ENCODE peak calls at places on chromosomes 16 and 17, in nine cellular contexts. Z is mammary epithelial cell; V is CD4-positive, alpha-beta T cell; Q is esophagus muscularis mucosa; X is thyroid gland; D is mucosa of descending colon; O is uterus; K is ovary; H is A549. N is an unnamed sample. For H3K9me3, the result is how much of the 10 kb centered on the place peaks cover.

GRCh38 chr16:63331111-63331510 is 1294.9 kb upstream of the CDH8 start:
- DNase-seq in Z (no peak), V (no peak), Q (no peak), X (no peak), D (no peak), O (no peak), K (no peak), H (no peak), N (no peak)

GRCh38 chr17:75059369-75060345 is 12.6 kb downstream of the KCTD2 start:
- DNase-seq in Z (no peak), V (no peak), Q (no peak), X (peak), D (no peak), O (no peak), K (peak), H (no peak), N (no peak)

GRCh38 chr17:17400070-17400469 is 76.7 kb upstream of the MED9 start:
- DNase-seq in Z (no peak), V (no peak), Q (no peak), X (no peak), D (no peak), O (no peak), K (no peak), H (no peak), N (no peak)

GRCh38 chr16:58197314-58198012 is 443 bp downstream of the CSNK2A2 start:
- DNase-seq in Z (no peak), V (no peak), Q (no peak), X (peak), D (peak), O (no peak), K (no peak), H (no peak), N (no peak)

GRCh38 chr17:10809605-10810004 is 5.7 kb upstream of the TMEM238L start:
- DNase-seq in Z (no peak), V (no peak), Q (no peak), X (no peak), D (no peak), O (no peak), K (no peak), H (no peak), N (no peak)

GRCh38 chr17:42754782-42755181 is 6.2 kb upstream of the RAMP2 start:
- DNase-seq in Z (peak), V (no peak), Q (no peak), X (peak), D (no peak), O (no peak), K (no peak), H (no peak), N (peak)

GRCh38 chr16:74034862-74035261 is 261.8 kb upstream of the PSMD7 start:
- DNase-seq in Z (peak), V (no peak), Q (no peak), X (no peak), D (peak), O (no peak), K (no peak), H (peak), N (no peak)

GRCh38 chr16:22668318-22668717 is 145.6 kb upstream of the HS3ST2 start:
- DNase-seq in Z (no peak), V (no peak), Q (no peak), X (no peak), D (no peak), O (no peak), K (no peak), H (no peak), N (no peak)

GRCh38 chr16:11208916-11209665 is 46.9 kb downstream of the SOCS1 start:
- DNase-seq in Z (peak), V (no peak), Q (no peak), X (no peak), D (no peak), O (no peak), K (no peak), H (no peak), N (no peak)

GRCh38 chr17:10295728-10296343 is 77.0 kb downstream of the MYH13 start:
- DNase-seq in Z (peak), V (no peak), Q (no peak), X (peak), D (peak), O (peak), K (peak), H (peak), N (no peak)

GRCh38 chr16:75251280-75252048 is at the start of gene BCAR1:
- DNase-seq in Z (peak), V (no peak), Q (peak), X (peak), D (peak), O (peak), K (peak), H (peak), N (peak)

GRCh38 chr16:85083051-85083639 is 29.1 kb downstream of the CIBAR2 start:
- DNase-seq in Z (no peak), V (no peak), Q (no peak), X (no peak), D (no peak), O (no peak), K (no peak), H (no peak), N (no peak)

GRCh38 chr17:75625813-75626486 is 7.3 kb upstream of the SMIM5 start:
- DNase-seq in Z (no peak), V (no peak), Q (no peak), X (no peak), D (no peak), O (no peak), K (no peak), H (peak), N (no peak)

GRCh38 chr16:77603656-77604055 is 118.7 kb upstream of the NUDT7 start:
- DNase-seq in Z (no peak), V (no peak), Q (peak), X (no peak), D (no peak), O (no peak), K (no peak), H (no peak), N (no peak)

GRCh38 chr16:48499822-48500440 is 110.0 kb downstream of the N4BP1 start:
- DNase-seq in Z (peak), V (no peak), Q (peak), X (peak), D (peak), O (peak), K (peak), H (no peak), N (peak)

GRCh38 chr17:72631568-72631967 is 460.9 kb downstream of the SLC39A11 start:
- DNase-seq in Z (peak), V (no peak), Q (no peak), X (no peak), D (no peak), O (no peak), K (no peak), H (no peak), N (no peak)

GRCh38 chr17:60087882-60088669 is 9.4 kb upstream of the HEATR6 start:
- DNase-seq in Z (no peak), V (no peak), Q (no peak), X (peak), D (peak), O (no peak), K (no peak), H (peak), N (peak)

GRCh38 chr17:38459556-38459955 is 31.3 kb downstream of the ARHGAP23 start:
- DNase-seq in Z (no peak), V (no peak), Q (no peak), X (no peak), D (no peak), O (no peak), K (no peak), H (no peak), N (no peak)

GRCh38 chr17:57697891-57698708 is 47.0 kb downstream of the CCDC182 start:
- DNase-seq in Z (no peak), V (no peak), Q (peak), X (no peak), D (peak), O (no peak), K (no peak), H (no peak), N (no peak)

GRCh38 chr16:1063728-1064127 is 8.8 kb upstream of the SSTR5 start:
- DNase-seq in Z (no peak), V (no peak), Q (no peak), X (no peak), D (no peak), O (no peak), K (no peak), H (no peak), N (no peak)

GRCh38 chr17:50141750-50142119 is 8.7 kb downstream of the PPP1R9B start:
- DNase-seq in Z (no peak), V (no peak), Q (no peak), X (no peak), D (no peak), O (no peak), K (no peak), H (no peak), N (no peak)

GRCh38 chr17:4620531-4621101 is 20.9 kb downstream of the ALOX15 start:
- DNase-seq in Z (no peak), V (no peak), Q (no peak), X (no peak), D (no peak), O (no peak), K (no peak), H (no peak), N (no peak)

GRCh38 chr16:87101903-87102302 is 215.3 kb downstream of the C16orf95 start:
- DNase-seq in Z (no peak), V (no peak), Q (no peak), X (no peak), D (no peak), O (no peak), K (no peak), H (no peak), N (peak)

GRCh38 chr17:62001105-62001504 is 64.0 kb downstream of the MED13 start:
- DNase-seq in Z (no peak), V (no peak), Q (no peak), X (no peak), D (no peak), O (no peak), K (no peak), H (no peak), N (no peak)

GRCh38 chr17:27628376-27628775 is 2.6 kb upstream of the LGALS9 start:
- DNase-seq in Z (no peak), V (no peak), Q (no peak), X (no peak), D (no peak), O (no peak), K (no peak), H (no peak), N (no peak)

GRCh38 chr16:708019-708418 is 2.4 kb upstream of the FBXL16 start:
- DNase-seq in Z (no peak), V (no peak), Q (no peak), X (no peak), D (no peak), O (no peak), K (no peak), H (no peak), N (no peak)

GRCh38 chr17:64506201-64506575 is at the start of gene DDX5:
- DNase-seq in Z (no peak), V (peak), Q (peak), X (peak), D (peak), O (peak), K (peak), H (peak), N (no peak)

GRCh38 chr16:88882358-88883030 is 16.0 kb upstream of the PABPN1L start:
- DNase-seq in Z (no peak), V (no peak), Q (no peak), X (no peak), D (peak), O (no peak), K (no peak), H (no peak), N (no peak)

GRCh38 chr16:58732545-58733247 is 1.4 kb downstream of the GOT2 start:
- DNase-seq in Z (peak), V (no peak), Q (no peak), X (no peak), D (no peak), O (no peak), K (no peak), H (no peak), N (peak)

GRCh38 chr17:55783684-55784245 is 32.9 kb downstream of the PCTP start:
- DNase-seq in Z (no peak), V (no peak), Q (peak), X (peak), D (peak), O (peak), K (peak), H (no peak), N (no peak)

GRCh38 chr16:76487411-76488064 is 210.3 kb downstream of the CNTNAP4 start:
- DNase-seq in Z (no peak), V (no peak), Q (no peak), X (no peak), D (no peak), O (no peak), K (no peak), H (no peak), N (no peak)

GRCh38 chr17:17728550-17729251 is 47.4 kb downstream of the RAI1 start:
- DNase-seq in Z (peak), V (no peak), Q (no peak), X (no peak), D (no peak), O (no peak), K (no peak), H (no peak), N (no peak)

GRCh38 chr17:17342242-17342945 is 39.2 kb downstream of the NT5M start:
- DNase-seq in Z (no peak), V (no peak), Q (no peak), X (no peak), D (no peak), O (no peak), K (no peak), H (no peak), N (no peak)

GRCh38 chr16:2121853-2122252 is 13.8 kb downstream of the PKD1 start:
- DNase-seq in Z (peak), V (no peak), Q (no peak), X (peak), D (no peak), O (peak), K (no peak), H (no peak), N (no peak)

GRCh38 chr17:77280304-77280910 is 139.6 kb downstream of the SEC14L1 start:
- DNase-seq in Z (peak), V (no peak), Q (no peak), X (peak), D (peak), O (no peak), K (no peak), H (no peak), N (peak)

GRCh38 chr17:79513805-79514535 is 96.9 kb downstream of the RBFOX3 start:
- DNase-seq in Z (no peak), V (no peak), Q (no peak), X (no peak), D (no peak), O (no peak), K (no peak), H (peak), N (no peak)
- H3K9me3 ChIP-seq in Z (under half), V (under half), Q (under half), X (under half), D (under half), O (under half), K (under half), H (under half), N (under half)

GRCh38 chr16:78705694-78706093 is 606.2 kb downstream of the WWOX start:
- DNase-seq in Z (peak), V (no peak), Q (no peak), X (no peak), D (peak), O (no peak), K (no peak), H (peak), N (peak)
- TF ChIP-seq CTCF in Z (peak), V (peak), Q (no peak), X (no peak), D (peak), O (no peak), K (no peak), H (no peak), N (peak)

GRCh38 chr16:35193956-35194355 is 1734.5 kb downstream of the TP53TG3F start:
- DNase-seq in Z (no peak), V (no peak), Q (peak), X (no peak), D (no peak), O (no peak), K (no peak), H (no peak), N (no peak)

GRCh38 chr16:35194681-35195080 is 1735.3 kb downstream of the TP53TG3F start:
- DNase-seq in Z (no peak), V (no peak), Q (peak), X (no peak), D (no peak), O (no peak), K (no peak), H (no peak), N (no peak)

GRCh38 chr16:35195864-35196216 is 1736.4 kb downstream of the TP53TG3F start:
- DNase-seq in Z (no peak), V (no peak), Q (peak), X (no peak), D (no peak), O (no peak), K (no peak), H (no peak), N (no peak)

GRCh38 chr16:35195173-35195863 is 1735.9 kb downstream of the TP53TG3F start:
- DNase-seq in Z (no peak), V (no peak), Q (no peak), X (no peak), D (no peak), O (no peak), K (no peak), H (no peak), N (no peak)

GRCh38 chr16:35192993-35193392 is 1733.6 kb downstream of the TP53TG3F start:
- DNase-seq in Z (no peak), V (no peak), Q (peak), X (no peak), D (no peak), O (no peak), K (no peak), H (no peak), N (no peak)
- H3K9me3 ChIP-seq in Z (under half), V (under half), Q (under half), X (under half), D (half or more), O (under half), K (under half), H (under half), N (under half)

GRCh38 chr16:83682858-83683235 is 124.9 kb upstream of the HSBP1 start:
- DNase-seq in Z (no peak), V (no peak), Q (no peak), X (peak), D (no peak), O (no peak), K (no peak), H (no peak), N (no peak)

GRCh38 chr16:83685615-83686165 is 122.1 kb upstream of the HSBP1 start:
- DNase-seq in Z (no peak), V (no peak), Q (no peak), X (no peak), D (no peak), O (no peak), K (no peak), H (no peak), N (no peak)

GRCh38 chr16:83682126-83682857 is 125.5 kb upstream of the HSBP1 start:
- DNase-seq in Z (no peak), V (no peak), Q (no peak), X (no peak), D (no peak), O (no peak), K (no peak), H (no peak), N (no peak)

GRCh38 chr16:83689385-83689831 is 118.4 kb upstream of the HSBP1 start:
- DNase-seq in Z (peak), V (no peak), Q (no peak), X (no peak), D (no peak), O (no peak), K (no peak), H (no peak), N (peak)

DNA sequence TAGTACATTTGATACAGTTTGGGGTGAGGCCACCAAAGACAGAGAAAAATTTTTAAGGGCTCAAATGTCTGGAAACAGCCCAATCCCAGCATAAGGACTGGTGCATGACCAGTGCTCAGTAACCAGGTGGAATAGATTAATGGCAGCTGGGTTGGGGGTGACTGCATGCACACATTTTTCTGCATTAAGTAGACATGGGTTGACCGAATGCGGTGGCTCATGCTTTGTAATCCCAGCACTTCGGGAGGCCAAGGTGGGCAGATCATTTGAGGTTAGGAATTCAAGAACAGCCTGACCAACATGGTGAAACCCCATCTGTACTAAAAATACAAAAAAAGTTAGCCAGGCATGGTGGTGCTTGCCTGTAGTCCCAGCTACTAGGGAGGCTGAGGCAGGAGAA is 121.1 kb upstream of the HSBP1 start:
- DNase-seq in Z (no peak), V (no peak), Q (no peak), X (no peak), D (no peak), O (no peak), K (no peak), H (no peak), N (peak)
- TF ChIP-seq CTCF in Z (no peak), V (no peak), Q (no peak), X (no peak), D (no peak), O (no peak), K (no peak), H (no peak), N (no peak)

GRCh38 chr17:22272363-22273146 is 580.2 kb downstream of the KCNJ18 start:
- DNase-seq in Z (no peak), V (no peak), Q (no peak), X (no peak), D (no peak), O (no peak), K (no peak), H (no peak), N (no peak)
- H3K9me3 ChIP-seq in Z (under half), V (under half), Q (under half), X (under half), D (half or more), O (under half), K (under half), H (under half), N (under half)

GRCh38 chr16:86093801-86094750 is 195.1 kb downstream of the IRF8 start:
- DNase-seq in Z (no peak), V (no peak), Q (no peak), X (no peak), D (no peak), O (no peak), K (no peak), H (no peak), N (no peak)
- TF ChIP-seq CTCF in Z (no peak), V (no peak), Q (no peak), X (no peak), D (no peak), O (no peak), K (no peak), H (no peak), N (no peak)

GRCh38 chr17:70408768-70409167 is 239.4 kb downstream of the KCNJ2 start:
- DNase-seq in Z (no peak), V (no peak), Q (no peak), X (no peak), D (no peak), O (no peak), K (no peak), H (no peak), N (no peak)
- H3K9me3 ChIP-seq in Z (under half), V (under half), Q (under half), X (under half), D (under half), O (under half), K (under half), H (under half), N (under half)

GRCh38 chr17:51486091-51486490 is 225.7 kb downstream of the UTP18 start:
- DNase-seq in Z (no peak), V (no peak), Q (no peak), X (peak), D (no peak), O (no peak), K (no peak), H (no peak), N (no peak)

GRCh38 chr17:51486885-51487520 is 226.7 kb downstream of the UTP18 start:
- DNase-seq in Z (no peak), V (no peak), Q (no peak), X (no peak), D (no peak), O (no peak), K (no peak), H (no peak), N (no peak)

GRCh38 chr17:51491416-51491815 is 231.1 kb downstream of the UTP18 start:
- DNase-seq in Z (no peak), V (no peak), Q (no peak), X (no peak), D (no peak), O (no peak), K (no peak), H (no peak), N (no peak)

GRCh38 chr17:51493206-51493605 is 232.9 kb downstream of the UTP18 start:
- DNase-seq in Z (no peak), V (no peak), Q (no peak), X (no peak), D (no peak), O (no peak), K (no peak), H (no peak), N (no peak)

DNA sequence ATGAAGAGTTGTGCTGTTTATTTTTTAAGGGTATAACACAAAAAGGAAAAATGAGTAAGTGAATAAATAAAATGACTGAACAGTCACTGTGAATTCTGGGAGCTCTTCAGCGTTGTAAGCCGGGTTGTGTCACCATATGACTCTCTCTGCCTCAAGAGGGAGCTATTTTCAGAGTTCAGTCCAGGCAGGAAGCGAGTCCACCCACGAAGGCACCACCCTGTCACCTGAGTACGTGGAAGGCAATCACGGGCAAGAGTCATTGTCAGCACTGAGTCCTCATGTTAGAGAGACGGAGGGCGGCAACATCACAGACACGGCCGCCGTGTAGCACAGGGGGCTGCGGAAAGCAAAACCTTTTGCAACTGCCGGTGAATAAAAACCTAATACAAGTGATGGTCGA is 227.6 kb downstream of the UTP18 start:
- DNase-seq in Z (peak), V (no peak), Q (no peak), X (peak), D (no peak), O (no peak), K (no peak), H (no peak), N (no peak)
- TF ChIP-seq CTCF in Z (peak), V (no peak), Q (no peak), X (peak), D (no peak), O (no peak), K (no peak), H (no peak), N (no peak)

N was measured in astrocyte.